ENCODE peak calls at places on chromosomes 1 and 21, in nine cellular contexts. D, J, O, Z, R, Q, C, N and W are unnamed samples. For H3K4me1, the result is how much of the 10 kb centered on the place peaks cover.

GRCh38 chr1:16921391-16922185 is at the start of gene CROCC:
- DNase-seq in D (no peak), J (no peak), O (no peak), Z (no peak), R (peak), Q (peak), C (peak), N (no peak), W (no peak)

GRCh38 chr21:15853126-15853525 is 123.3 kb downstream of the USP25 start:
- DNase-seq in D (no peak), J (no peak), O (no peak), Z (no peak), R (no peak), Q (no peak), C (no peak), N (no peak), W (no peak)

GRCh38 chr1:84869750-84870149 is 23.3 kb downstream of the LPAR3 start:
- DNase-seq in D (no peak), J (no peak), O (no peak), Z (no peak), R (no peak), Q (no peak), C (no peak), N (no peak), W (no peak)

GRCh38 chr1:53430779-53431178 is 28.4 kb upstream of the DMRTB1 start:
- DNase-seq in D (no peak), J (no peak), O (no peak), Z (no peak), R (no peak), Q (no peak), C (no peak), N (no peak), W (no peak)

GRCh38 chr21:44551290-44552015 is at the start of gene KRTAP10-2:
- DNase-seq in D (no peak), J (no peak), O (no peak), Z (no peak), R (no peak), Q (no peak), C (no peak), N (no peak), W (no peak)

GRCh38 chr1:14970115-14970798 is 183.3 kb upstream of the TMEM51 start:
- DNase-seq in D (no peak), J (no peak), O (peak), Z (peak), R (peak), Q (peak), C (no peak), N (no peak), W (peak)

GRCh38 chr1:31696246-31696645 is 7.6 kb downstream of the COL16A1 start:
- DNase-seq in D (no peak), J (no peak), O (no peak), Z (no peak), R (peak), Q (no peak), C (no peak), N (peak), W (no peak)

GRCh38 chr1:8197493-8198282 is 120.2 kb upstream of the SLC45A1 start:
- DNase-seq in D (no peak), J (peak), O (peak), Z (peak), R (peak), Q (peak), C (no peak), N (peak), W (peak)

GRCh38 chr1:62799688-62800087 is 15.8 kb downstream of the ATG4C start:
- DNase-seq in D (no peak), J (no peak), O (no peak), Z (no peak), R (no peak), Q (no peak), C (no peak), N (no peak), W (no peak)

GRCh38 chr1:203219171-203219570 is 10.3 kb downstream of the CHIT1 start:
- DNase-seq in D (no peak), J (no peak), O (no peak), Z (no peak), R (no peak), Q (no peak), C (no peak), N (no peak), W (no peak)

GRCh38 chr1:164602142-164602429 is 43.1 kb downstream of the PBX1 start:
- DNase-seq in D (no peak), J (no peak), O (no peak), Z (no peak), R (peak), Q (no peak), C (no peak), N (no peak), W (peak)

GRCh38 chr1:244187310-244187709 is 136.2 kb downstream of the ZBTB18 start:
- DNase-seq in D (no peak), J (no peak), O (no peak), Z (no peak), R (no peak), Q (no peak), C (no peak), N (no peak), W (no peak)

GRCh38 chr1:15152318-15153183 is 996 bp upstream of the TMEM51 start:
- DNase-seq in D (no peak), J (peak), O (peak), Z (peak), R (peak), Q (peak), C (no peak), N (peak), W (peak)

GRCh38 chr1:186899977-186900376 is 71.2 kb downstream of the PLA2G4A start:
- DNase-seq in D (no peak), J (no peak), O (no peak), Z (no peak), R (no peak), Q (no peak), C (no peak), N (no peak), W (no peak)

GRCh38 chr1:211643324-211644212 is 31.9 kb downstream of the NEK2 start:
- DNase-seq in D (no peak), J (peak), O (no peak), Z (peak), R (peak), Q (peak), C (no peak), N (no peak), W (peak)

GRCh38 chr1:65434760-65435159 is 14.3 kb downstream of the LEPR start:
- DNase-seq in D (no peak), J (no peak), O (no peak), Z (no peak), R (no peak), Q (no peak), C (no peak), N (no peak), W (peak)

GRCh38 chr1:227734546-227734857 is 600 bp downstream of the JMJD4 start:
- DNase-seq in D (no peak), J (no peak), O (no peak), Z (no peak), R (no peak), Q (no peak), C (no peak), N (no peak), W (no peak)
- H3K4me1 ChIP-seq in D (under half), J (under half), O (half or more), Z (under half), R (half or more), Q (under half), C (under half), N (under half), W (under half)

GRCh38 chr1:200525167-200526123 is 95.1 kb downstream of the KIF14 start:
- DNase-seq in D (no peak), J (no peak), O (no peak), Z (no peak), R (no peak), Q (no peak), C (no peak), N (no peak), W (no peak)
- TF ChIP-seq CTCF in D (no peak), J (no peak), O (no peak), Z (no peak), R (no peak), Q (no peak), C (no peak), N (no peak), W (no peak)

DNA sequence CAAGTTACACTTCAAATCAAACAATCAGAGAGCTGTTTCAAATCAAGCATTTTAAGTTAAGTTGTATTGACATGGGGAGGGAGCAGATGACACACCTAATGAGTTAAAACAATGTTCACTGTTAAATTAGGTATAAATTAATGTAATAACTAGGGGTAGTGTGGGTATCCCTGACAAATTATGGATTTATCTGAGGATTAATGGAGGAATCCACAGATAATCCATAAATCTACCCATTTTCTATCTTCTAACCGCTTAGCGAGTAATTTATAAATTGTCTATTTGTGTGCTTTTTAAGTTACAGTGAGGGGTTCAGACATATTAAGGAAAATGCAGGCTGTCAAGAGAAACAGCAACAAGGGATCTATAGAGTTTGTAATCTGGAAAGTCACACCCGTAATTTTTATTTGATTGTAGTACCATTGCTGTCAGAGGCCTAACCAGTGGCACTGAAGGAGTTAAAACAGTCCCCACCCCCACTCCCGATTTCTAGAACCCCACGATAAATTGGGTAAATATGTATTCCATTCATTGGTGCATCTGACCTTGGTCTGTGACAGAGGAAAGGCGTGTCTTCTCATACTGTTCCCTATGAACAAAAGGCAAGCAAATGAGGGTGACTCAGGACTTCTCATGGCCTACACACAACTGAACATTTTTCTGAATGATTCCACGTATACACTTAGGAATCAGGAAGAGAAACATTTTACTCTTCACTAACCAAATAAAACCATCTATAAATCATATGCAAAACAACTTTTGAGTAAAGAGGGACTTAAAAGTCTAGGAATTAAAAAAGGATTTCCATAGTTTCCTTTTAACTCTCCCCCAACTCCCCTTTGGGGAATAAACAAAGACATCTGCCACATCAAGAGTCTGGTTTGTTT is 7.4 kb downstream of the IRF2BP2 start:
- DNase-seq in D (no peak), J (no peak), O (peak), Z (peak), R (peak), Q (no peak), C (no peak), N (no peak), W (peak)
- H3K4me3 ChIP-seq in D (no peak), J (no peak), O (peak), Z (peak), R (no peak), Q (no peak), C (no peak), N (peak), W (peak)

GRCh38 chr1:220880367-220880680 is 1.1 kb downstream of the HLX start:
- DNase-seq in D (no peak), J (no peak), O (no peak), Z (no peak), R (no peak), Q (no peak), C (no peak), N (no peak), W (no peak)
- H3K4me1 ChIP-seq in D (under half), J (under half), O (under half), Z (under half), R (under half), Q (under half), C (under half), N (half or more), W (under half)

GRCh38 chr1:221740941-221741363 is 937 bp downstream of the DUSP10 start:
- DNase-seq in D (no peak), J (peak), O (no peak), Z (no peak), R (no peak), Q (peak), C (peak), N (peak), W (no peak)

GRCh38 chr1:221741971-221742554 is at the start of gene DUSP10:
- DNase-seq in D (peak), J (peak), O (peak), Z (peak), R (peak), Q (peak), C (peak), N (peak), W (peak)

GRCh38 chr1:221741364-221741970 is 422 bp downstream of the DUSP10 start:
- DNase-seq in D (no peak), J (no peak), O (peak), Z (peak), R (peak), Q (peak), C (peak), N (peak), W (no peak)

GRCh38 chr1:221743416-221744208 is 1.7 kb upstream of the DUSP10 start:
- DNase-seq in D (no peak), J (no peak), O (no peak), Z (no peak), R (peak), Q (no peak), C (no peak), N (no peak), W (peak)

GRCh38 chr1:221742555-221743415 is 896 bp upstream of the DUSP10 start:
- DNase-seq in D (peak), J (peak), O (peak), Z (peak), R (peak), Q (peak), C (peak), N (peak), W (peak)
- TF ChIP-seq CTCF in D (no peak), J (peak), O (peak), Z (no peak), R (peak), Q (no peak), C (no peak), N (peak), W (peak)

GRCh38 chr1:161121838-161122237 is 3.9 kb downstream of the NIT1 start:
- DNase-seq in D (no peak), J (no peak), O (no peak), Z (no peak), R (no peak), Q (no peak), C (no peak), N (no peak), W (no peak)

GRCh38 chr1:161121042-161121441 is 3.1 kb downstream of the NIT1 start:
- DNase-seq in D (no peak), J (no peak), O (no peak), Z (no peak), R (no peak), Q (no peak), C (no peak), N (no peak), W (no peak)

GRCh38 chr1:161117681-161118581 is at the start of the genes NIT1 and PFDN2:
- DNase-seq in D (no peak), J (peak), O (peak), Z (peak), R (peak), Q (peak), C (peak), N (peak), W (peak)

GRCh38 chr1:161119017-161119378 is 1.1 kb downstream of the NIT1 start:
- DNase-seq in D (no peak), J (peak), O (peak), Z (no peak), R (peak), Q (peak), C (no peak), N (peak), W (no peak)

DNA sequence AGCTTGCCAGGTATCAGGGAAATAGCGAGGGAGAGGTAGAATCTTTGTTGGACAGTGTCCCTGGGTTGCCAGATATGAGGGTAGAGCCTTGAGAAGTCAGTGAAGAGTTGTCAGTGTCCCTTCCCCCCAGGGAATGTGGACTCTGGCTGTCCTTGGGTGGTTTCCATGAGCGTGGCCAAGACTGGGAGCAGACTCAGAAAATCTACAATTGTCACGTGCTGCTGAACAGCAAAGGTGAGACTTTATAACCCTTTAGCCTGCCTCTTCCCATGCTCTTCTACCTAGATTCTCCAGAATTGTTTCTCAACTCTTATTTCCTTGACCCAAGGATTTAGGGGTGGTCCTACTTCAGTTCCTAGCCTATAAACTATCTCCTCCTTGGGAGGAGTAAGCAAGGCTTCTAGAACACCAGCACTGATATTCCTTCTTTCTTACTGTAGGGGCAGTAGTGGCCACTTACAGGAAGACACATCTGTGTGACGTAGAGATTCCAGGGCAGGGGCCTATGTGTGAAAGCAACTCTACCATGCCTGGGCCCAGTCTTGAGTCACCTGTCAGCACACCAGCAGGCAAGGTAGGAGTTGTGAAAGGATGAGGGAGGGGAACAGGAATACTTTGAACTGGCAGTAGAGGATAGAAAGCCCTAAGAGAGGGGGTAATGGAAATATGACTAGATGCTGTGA is 1.6 kb downstream of the NIT1 start:
- DNase-seq in D (no peak), J (peak), O (no peak), Z (peak), R (peak), Q (no peak), C (peak), N (no peak), W (no peak)
- H3K4me3 ChIP-seq in D (no peak), J (peak), O (peak), Z (peak), R (no peak), Q (no peak), C (no peak), N (peak), W (peak)

DNA sequence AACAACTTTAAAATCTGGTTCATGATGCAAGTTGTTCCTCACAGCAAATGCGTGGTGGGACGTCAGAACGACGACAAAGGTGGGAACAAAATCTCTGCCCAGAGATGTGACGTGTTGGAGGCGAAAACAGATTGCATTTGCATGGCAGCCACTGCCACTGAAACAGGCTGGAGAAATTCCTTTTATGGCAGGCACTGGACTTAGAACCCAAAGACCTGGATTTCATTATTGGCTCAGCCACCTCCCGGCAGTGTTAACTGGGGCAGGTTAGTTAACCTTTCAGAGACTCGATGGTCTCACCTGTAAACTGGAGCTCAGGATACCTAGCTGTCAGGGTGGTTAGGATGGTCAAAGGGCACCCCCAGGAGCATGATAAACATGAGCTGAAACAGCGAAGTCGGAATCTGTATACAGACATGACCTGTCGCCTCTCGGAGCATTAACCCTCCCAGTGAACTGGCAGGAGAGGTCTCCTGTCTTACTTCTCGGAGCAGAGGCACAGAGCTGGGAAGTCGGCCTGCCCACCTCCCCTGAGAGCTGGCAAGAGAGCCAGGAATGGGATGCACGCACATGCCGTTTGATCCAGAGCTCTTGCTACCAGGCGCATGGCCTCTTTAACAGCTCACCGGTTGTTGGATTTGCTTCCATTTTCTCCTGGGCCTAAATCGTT is 59.2 kb upstream of the TARBP1 start:
- DNase-seq in D (no peak), J (peak), O (no peak), Z (no peak), R (peak), Q (no peak), C (no peak), N (no peak), W (no peak)
- H3K4me1 ChIP-seq in D (half or more), J (under half), O (half or more), Z (under half), R (half or more), Q (under half), C (under half), N (half or more), W (under half)

DNA sequence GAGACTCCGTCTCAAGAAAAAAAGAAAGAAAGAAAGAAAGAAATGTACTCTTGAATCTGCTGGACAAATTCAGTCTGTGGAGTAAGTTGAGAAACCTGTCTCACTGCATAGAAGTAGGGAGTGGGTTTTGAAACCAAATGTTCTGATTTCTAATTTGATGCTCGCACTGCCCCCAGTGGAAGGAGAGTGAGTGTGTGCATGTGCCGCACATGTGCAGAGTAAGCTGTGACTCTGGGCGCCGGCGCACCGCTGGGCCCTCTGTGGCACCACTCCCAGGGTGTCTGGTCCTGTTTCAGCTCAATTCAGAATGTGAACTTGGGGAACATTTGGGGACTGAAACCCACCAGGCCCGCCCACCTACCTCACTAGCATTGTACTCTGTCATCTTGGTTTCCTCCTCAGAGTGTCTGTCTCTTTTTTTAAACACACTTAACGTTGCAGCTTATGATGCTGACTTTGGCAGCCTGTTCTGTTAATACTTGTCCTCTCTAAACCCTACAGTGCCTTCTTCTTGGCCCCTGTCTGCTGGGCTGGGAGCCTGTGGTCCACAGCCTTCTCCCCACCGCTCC is 104.6 kb downstream of the CACNA1E start:
- DNase-seq in D (no peak), J (no peak), O (no peak), Z (peak), R (no peak), Q (no peak), C (no peak), N (no peak), W (no peak)
- TF ChIP-seq CTCF in D (no peak), J (no peak), O (no peak), Z (peak), R (no peak), Q (no peak), C (no peak), N (no peak), W (no peak)

DNA sequence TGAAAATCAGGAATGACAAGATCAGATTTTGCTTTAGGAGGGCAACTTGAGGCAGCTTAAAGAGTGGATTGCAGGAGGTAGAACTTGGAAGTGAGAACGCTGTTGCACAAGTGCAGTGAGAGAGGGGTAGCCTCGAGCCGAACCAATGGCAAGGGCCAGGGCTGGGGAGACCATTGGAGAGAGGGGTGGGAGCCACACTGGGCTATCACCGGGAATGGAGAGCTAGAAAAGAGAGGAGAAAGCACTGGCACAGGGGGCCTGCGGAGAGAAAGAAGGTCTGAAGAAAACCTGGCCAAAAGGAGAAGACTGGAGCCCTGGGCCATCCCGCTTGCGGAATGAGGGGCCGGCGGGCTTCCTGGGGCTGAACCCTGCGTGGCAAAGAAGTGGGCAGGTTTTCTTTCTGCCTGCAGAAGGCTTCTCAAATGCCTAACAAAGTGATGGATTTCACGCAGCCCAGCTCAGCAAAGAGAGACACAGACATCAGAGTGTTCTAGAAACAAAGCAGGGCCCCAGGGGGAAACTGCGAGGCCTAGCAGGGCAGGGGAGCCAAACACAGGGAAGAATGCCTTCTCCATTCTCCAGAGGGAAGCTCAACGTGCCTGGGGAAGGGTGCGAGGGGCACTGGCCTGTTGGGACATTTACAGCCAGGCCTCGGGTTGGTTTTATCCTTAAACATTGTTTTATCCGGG is 1.2 kb upstream of the SLC37A1 start:
- DNase-seq in D (no peak), J (no peak), O (no peak), Z (no peak), R (no peak), Q (no peak), C (no peak), N (no peak), W (no peak)
- H3K4me3 ChIP-seq in D (no peak), J (no peak), O (no peak), Z (no peak), R (no peak), Q (no peak), C (no peak), N (peak), W (peak)